ENCODE peak calls at places on chromosomes 4 and X, in ten cellular contexts. One of them, this sample, is unnamed.

GRCh38 chr4:139278956-139279722 is 886 bp downstream of the MGARP start:
- DNase-seq in H7: peak; percentile 65
- DNase-seq in naive thymus-derived CD8-positive, alpha-beta T cell: no peak
- DNase-seq in H54: no peak
- DNase-seq in NCI-H82: no peak
- DNase-seq in stimulated activated CD8-positive, alpha-beta memory T cell treated with anti-CD3 and anti-CD28 coated beads, Interleukin-15, amount 100 ng/mL, for 4 hours: no peak
- DNase-seq in endothelial cell: peak; percentile 26
- DNase-seq in osteocyte: no peak
- DNase-seq in neural crest cell: no peak
- DNase-seq in head of caudate nucleus: no peak
- DNase-seq in this sample: no peak

GRCh38 chrX:108123591-108124366 is 32.2 kb downstream of the ATG4A start:
- DNase-seq in H7: no peak
- DNase-seq in naive thymus-derived CD8-positive, alpha-beta T cell: no peak
- DNase-seq in H54: no peak
- DNase-seq in NCI-H82: no peak
- DNase-seq in stimulated activated CD8-positive, alpha-beta memory T cell treated with anti-CD3 and anti-CD28 coated beads, Interleukin-15, amount 100 ng/mL, for 4 hours: no peak
- DNase-seq in endothelial cell: no peak
- DNase-seq in osteocyte: no peak
- DNase-seq in neural crest cell: no peak
- DNase-seq in head of caudate nucleus: no peak
- DNase-seq in this sample: no peak

GRCh38 chr4:190020790-190021717 is 6.0 kb downstream of the FRG2 start:
- DNase-seq in H7: peak; percentile 94
- DNase-seq in naive thymus-derived CD8-positive, alpha-beta T cell: no peak
- DNase-seq in H54: no peak
- DNase-seq in NCI-H82: no peak
- DNase-seq in stimulated activated CD8-positive, alpha-beta memory T cell treated with anti-CD3 and anti-CD28 coated beads, Interleukin-15, amount 100 ng/mL, for 4 hours: no peak
- DNase-seq in endothelial cell: peak; percentile 47
- DNase-seq in osteocyte: peak; percentile 83
- DNase-seq in neural crest cell: no peak
- DNase-seq in head of caudate nucleus: peak; percentile 35
- DNase-seq in this sample: no peak

GRCh38 chrX:97482901-97483300 is 599.2 kb downstream of the RPA4 start:
- DNase-seq in H7: no peak
- DNase-seq in naive thymus-derived CD8-positive, alpha-beta T cell: no peak
- DNase-seq in H54: no peak
- DNase-seq in NCI-H82: no peak
- DNase-seq in stimulated activated CD8-positive, alpha-beta memory T cell treated with anti-CD3 and anti-CD28 coated beads, Interleukin-15, amount 100 ng/mL, for 4 hours: no peak
- DNase-seq in endothelial cell: no peak
- DNase-seq in osteocyte: no peak
- DNase-seq in neural crest cell: no peak
- DNase-seq in head of caudate nucleus: no peak
- DNase-seq in this sample: no peak

GRCh38 chr4:24256547-24256946 is 327.8 kb downstream of the DHX15 start:
- DNase-seq in H7: peak; percentile 16
- DNase-seq in naive thymus-derived CD8-positive, alpha-beta T cell: no peak
- DNase-seq in H54: no peak
- DNase-seq in NCI-H82: no peak
- DNase-seq in stimulated activated CD8-positive, alpha-beta memory T cell treated with anti-CD3 and anti-CD28 coated beads, Interleukin-15, amount 100 ng/mL, for 4 hours: no peak
- DNase-seq in endothelial cell: no peak
- DNase-seq in osteocyte: no peak
- DNase-seq in neural crest cell: no peak
- DNase-seq in head of caudate nucleus: no peak
- DNase-seq in this sample: no peak

GRCh38 chr4:182454440-182455013 is 211.3 kb downstream of the TENM3 start:
- DNase-seq in H7: no peak
- DNase-seq in naive thymus-derived CD8-positive, alpha-beta T cell: no peak
- DNase-seq in H54: no peak
- DNase-seq in NCI-H82: no peak
- DNase-seq in stimulated activated CD8-positive, alpha-beta memory T cell treated with anti-CD3 and anti-CD28 coated beads, Interleukin-15, amount 100 ng/mL, for 4 hours: no peak
- DNase-seq in endothelial cell: no peak
- DNase-seq in osteocyte: no peak
- DNase-seq in neural crest cell: no peak
- DNase-seq in head of caudate nucleus: no peak
- DNase-seq in this sample: no peak

GRCh38 chr4:185580699-185581098 is 45.4 kb upstream of the PDLIM3 start:
- DNase-seq in H7: no peak
- DNase-seq in naive thymus-derived CD8-positive, alpha-beta T cell: no peak
- DNase-seq in H54: no peak
- DNase-seq in NCI-H82: peak; percentile 60
- DNase-seq in stimulated activated CD8-positive, alpha-beta memory T cell treated with anti-CD3 and anti-CD28 coated beads, Interleukin-15, amount 100 ng/mL, for 4 hours: no peak
- DNase-seq in endothelial cell: no peak
- DNase-seq in osteocyte: no peak
- DNase-seq in neural crest cell: no peak
- DNase-seq in head of caudate nucleus: no peak
- DNase-seq in this sample: no peak

GRCh38 chrX:25531096-25531495 is 515.3 kb upstream of the ARX start:
- DNase-seq in H7: no peak
- DNase-seq in naive thymus-derived CD8-positive, alpha-beta T cell: no peak
- DNase-seq in H54: no peak
- DNase-seq in NCI-H82: no peak
- DNase-seq in stimulated activated CD8-positive, alpha-beta memory T cell treated with anti-CD3 and anti-CD28 coated beads, Interleukin-15, amount 100 ng/mL, for 4 hours: no peak
- DNase-seq in endothelial cell: no peak
- DNase-seq in osteocyte: no peak
- DNase-seq in neural crest cell: no peak
- DNase-seq in head of caudate nucleus: no peak
- DNase-seq in this sample: no peak

GRCh38 chrX:66200855-66201795 is 37.1 kb downstream of the HEPH start:
- DNase-seq in H7: no peak
- DNase-seq in naive thymus-derived CD8-positive, alpha-beta T cell: no peak
- DNase-seq in H54: no peak
- DNase-seq in NCI-H82: peak; percentile 0
- DNase-seq in stimulated activated CD8-positive, alpha-beta memory T cell treated with anti-CD3 and anti-CD28 coated beads, Interleukin-15, amount 100 ng/mL, for 4 hours: no peak
- DNase-seq in endothelial cell: no peak
- DNase-seq in osteocyte: no peak
- DNase-seq in neural crest cell: no peak
- DNase-seq in head of caudate nucleus: no peak
- DNase-seq in this sample: no peak